ENCODE peak calls at places on chromosomes 1 and 21, in nine cellular contexts. X, U, G, T, B, O, L, M and A are unnamed samples. For H3K4me1, the result is how much of the 10 kb centered on the place peaks cover.

GRCh38 chr1:101293461-101294045 is 56.7 kb downstream of the S1PR1 start:
- DNase-seq in X (no peak), U (no peak), G (no peak), T (no peak), B (no peak), O (no peak), L (no peak), M (no peak), A (no peak)

GRCh38 chr1:201258763-201259230 is 24.5 kb upstream of the PKP1 start:
- DNase-seq in X (no peak), U (no peak), G (no peak), T (no peak), B (no peak), O (no peak), L (no peak), M (no peak), A (peak)

GRCh38 chr1:12528021-12528852 is 89.8 kb downstream of the DHRS3 start:
- DNase-seq in X (peak), U (peak), G (peak), T (peak), B (peak), O (no peak), L (peak), M (peak), A (no peak)

GRCh38 chr1:227428803-227429202 is 110.5 kb upstream of the CDC42BPA start:
- DNase-seq in X (no peak), U (peak), G (no peak), T (no peak), B (no peak), O (no peak), L (peak), M (no peak), A (no peak)

GRCh38 chr1:10402729-10403274 is 3.9 kb downstream of the PGD start:
- DNase-seq in X (no peak), U (no peak), G (no peak), T (no peak), B (no peak), O (no peak), L (no peak), M (no peak), A (no peak)

GRCh38 chr1:41496080-41497055 is 11.9 kb upstream of the EDN2 start:
- DNase-seq in X (no peak), U (peak), G (peak), T (peak), B (peak), O (no peak), L (peak), M (peak), A (peak)

GRCh38 chr1:245181123-245181522 is 26.3 kb downstream of the KIF26B start:
- DNase-seq in X (no peak), U (no peak), G (no peak), T (no peak), B (no peak), O (no peak), L (no peak), M (no peak), A (no peak)

GRCh38 chr1:209516771-209517471 is 66.6 kb upstream of the CAMK1G start:
- DNase-seq in X (no peak), U (no peak), G (no peak), T (no peak), B (no peak), O (no peak), L (no peak), M (no peak), A (peak)

GRCh38 chr1:38474738-38475623 is 384.6 kb downstream of the RRAGC start:
- DNase-seq in X (no peak), U (no peak), G (no peak), T (no peak), B (no peak), O (no peak), L (peak), M (no peak), A (no peak)

GRCh38 chr1:152110365-152110859 is 4.8 kb downstream of the TCHH start:
- DNase-seq in X (peak), U (no peak), G (no peak), T (no peak), B (no peak), O (no peak), L (no peak), M (no peak), A (no peak)

GRCh38 chr1:9413143-9413876 is 120.6 kb downstream of the SPSB1 start:
- DNase-seq in X (peak), U (peak), G (peak), T (peak), B (peak), O (peak), L (peak), M (peak), A (no peak)

GRCh38 chr1:186152227-186152944 is 222.7 kb downstream of the TPR start:
- DNase-seq in X (peak), U (no peak), G (no peak), T (no peak), B (no peak), O (no peak), L (no peak), M (no peak), A (no peak)

GRCh38 chr1:81208441-81208840 is 592.3 kb upstream of the ADGRL2 start:
- DNase-seq in X (no peak), U (no peak), G (no peak), T (no peak), B (no peak), O (no peak), L (no peak), M (no peak), A (no peak)

GRCh38 chr21:36744560-36745231 is 45.8 kb downstream of the SIM2 start:
- DNase-seq in X (no peak), U (peak), G (no peak), T (no peak), B (no peak), O (peak), L (no peak), M (no peak), A (no peak)

GRCh38 chr1:145884675-145885074 is 991 bp downstream of the ANKRD35 start:
- DNase-seq in X (no peak), U (no peak), G (no peak), T (no peak), B (no peak), O (no peak), L (no peak), M (no peak), A (no peak)

GRCh38 chr1:22452401-22452963 is 831 bp downstream of the ZBTB40 start:
- DNase-seq in X (no peak), U (no peak), G (peak), T (no peak), B (no peak), O (no peak), L (peak), M (no peak), A (peak)

GRCh38 chr1:235093685-235094592 is 34.7 kb downstream of the TOMM20 start:
- DNase-seq in X (peak), U (peak), G (peak), T (peak), B (peak), O (peak), L (peak), M (peak), A (no peak)

GRCh38 chr1:226722240-226722900 is 16.7 kb downstream of the ITPKB start:
- DNase-seq in X (no peak), U (no peak), G (no peak), T (no peak), B (no peak), O (no peak), L (no peak), M (no peak), A (no peak)

GRCh38 chr1:169427081-169427611 is at the start of gene CCDC181:
- DNase-seq in X (peak), U (peak), G (peak), T (no peak), B (peak), O (peak), L (peak), M (peak), A (peak)

GRCh38 chr1:151238467-151238739 is 16.1 kb upstream of the PSMD4 start:
- DNase-seq in X (no peak), U (no peak), G (no peak), T (no peak), B (no peak), O (peak), L (no peak), M (no peak), A (no peak)

GRCh38 chr21:27094182-27094948 is 127.5 kb upstream of the ADAMTS5 start:
- DNase-seq in X (no peak), U (no peak), G (no peak), T (no peak), B (no peak), O (no peak), L (no peak), M (no peak), A (no peak)

GRCh38 chr1:41151846-41152245 is 90.3 kb downstream of the SCMH1 start:
- DNase-seq in X (no peak), U (no peak), G (no peak), T (no peak), B (no peak), O (no peak), L (no peak), M (no peak), A (no peak)

GRCh38 chr1:56645663-56646330 is 683 bp downstream of the PRKAA2 start:
- DNase-seq in X (peak), U (peak), G (peak), T (no peak), B (no peak), O (peak), L (peak), M (peak), A (no peak)

GRCh38 chr1:241979071-241979470 is 19.8 kb downstream of the MAP1LC3C start:
- DNase-seq in X (no peak), U (no peak), G (no peak), T (no peak), B (no peak), O (no peak), L (no peak), M (no peak), A (no peak)

GRCh38 chr1:56644941-56645662 is at the start of gene PRKAA2:
- DNase-seq in X (peak), U (peak), G (peak), T (no peak), B (peak), O (peak), L (peak), M (peak), A (no peak)

GRCh38 chr1:182752077-182752826 is 37.3 kb upstream of the NPL start:
- DNase-seq in X (no peak), U (no peak), G (no peak), T (no peak), B (no peak), O (no peak), L (no peak), M (peak), A (peak)

GRCh38 chr1:98398649-98399048 is 262.9 kb upstream of the SNX7 start:
- DNase-seq in X (no peak), U (no peak), G (no peak), T (no peak), B (no peak), O (no peak), L (no peak), M (no peak), A (no peak)

GRCh38 chr1:82632164-82632563 is 831.4 kb downstream of the ADGRL2 start:
- DNase-seq in X (no peak), U (no peak), G (no peak), T (no peak), B (no peak), O (no peak), L (no peak), M (no peak), A (no peak)

GRCh38 chr1:246267896-246268295 is 239.2 kb downstream of the SMYD3 start:
- DNase-seq in X (no peak), U (no peak), G (no peak), T (no peak), B (no peak), O (no peak), L (no peak), M (no peak), A (no peak)

GRCh38 chr1:41322835-41323234 is 38.4 kb upstream of the FOXO6 start:
- DNase-seq in X (peak), U (peak), G (no peak), T (no peak), B (peak), O (peak), L (peak), M (no peak), A (peak)

GRCh38 chr1:180401999-180402398 is 100.4 kb downstream of the ACBD6 start:
- DNase-seq in X (no peak), U (no peak), G (no peak), T (no peak), B (no peak), O (no peak), L (no peak), M (no peak), A (no peak)

GRCh38 chr1:4637616-4638346 is 16.6 kb upstream of the AJAP1 start:
- DNase-seq in X (no peak), U (no peak), G (no peak), T (no peak), B (no peak), O (no peak), L (no peak), M (no peak), A (no peak)

GRCh38 chr21:29144736-29145353 is 14.4 kb downstream of the MAP3K7CL start:
- DNase-seq in X (no peak), U (no peak), G (no peak), T (no peak), B (no peak), O (no peak), L (no peak), M (no peak), A (no peak)
- H3K4me1 ChIP-seq in X (under half), U (under half), G (under half), T (under half), B (under half), O (under half), L (under half), M (under half), A (under half)

GRCh38 chr1:14954210-14954609 is 199.3 kb upstream of the TMEM51 start:
- DNase-seq in X (no peak), U (no peak), G (no peak), T (no peak), B (no peak), O (no peak), L (no peak), M (no peak), A (no peak)
- TF ChIP-seq EP300 in X (no peak), U (no peak), G (no peak), T (no peak), B (no peak), O (peak), L (no peak), M (no peak), A (no peak)

DNA sequence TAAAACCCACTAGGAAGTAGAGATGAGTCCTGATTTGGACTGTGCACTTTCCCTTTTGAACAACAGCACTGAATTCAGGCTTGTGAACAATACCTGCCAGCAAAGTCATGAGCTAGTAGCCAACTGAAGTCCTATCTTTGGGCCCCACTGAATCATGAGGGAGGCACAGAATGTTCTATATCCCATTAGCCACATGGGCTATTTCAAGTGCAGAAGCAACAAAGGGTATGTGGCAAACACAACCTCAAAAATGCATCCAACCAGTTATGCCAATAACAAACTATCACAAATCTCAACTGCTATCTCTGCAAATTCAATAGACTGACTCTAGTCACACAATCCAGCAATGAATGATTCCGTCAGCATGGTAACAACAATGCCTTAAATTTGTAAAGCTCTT is 276.0 kb downstream of the MRPL39 start:
- DNase-seq in X (no peak), U (no peak), G (no peak), T (no peak), B (no peak), O (no peak), L (no peak), M (no peak), A (no peak)
- TF ChIP-seq CTCF in X (no peak), U (no peak), G (no peak), T (no peak), B (no peak), O (no peak), L (no peak), M (no peak), A (no peak)

DNA sequence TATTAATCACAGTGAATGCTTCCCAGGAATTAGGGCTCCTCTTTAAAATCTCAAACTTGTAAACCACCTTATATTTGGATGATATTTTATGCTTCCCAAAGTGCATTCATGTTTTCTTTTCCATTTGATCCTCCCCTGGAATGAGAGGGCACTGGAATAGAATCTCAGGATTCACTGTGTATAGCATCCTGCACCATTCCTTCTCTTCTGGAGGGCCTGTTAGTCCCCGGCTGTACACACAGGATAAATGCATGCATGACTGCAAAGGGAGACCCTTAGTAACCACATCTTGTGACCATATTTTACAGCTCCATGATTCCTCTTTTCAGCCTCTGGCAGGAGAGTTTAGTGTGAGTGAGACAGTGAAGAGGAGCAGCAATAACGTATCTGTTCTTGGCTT is 40.8 kb downstream of the PROX1 start:
- DNase-seq in X (no peak), U (no peak), G (no peak), T (no peak), B (no peak), O (peak), L (no peak), M (no peak), A (no peak)
- H3K4me1 ChIP-seq in X (under half), U (under half), G (under half), T (under half), B (under half), O (under half), L (under half), M (under half), A (under half)

GRCh38 chr1:229273507-229274232 is 2.8 kb downstream of the RAB4A start:
- DNase-seq in X (no peak), U (peak), G (no peak), T (no peak), B (no peak), O (no peak), L (no peak), M (no peak), A (peak)

GRCh38 chr1:229272164-229273158 is 1.6 kb downstream of the RAB4A start:
- DNase-seq in X (no peak), U (no peak), G (no peak), T (no peak), B (no peak), O (no peak), L (no peak), M (no peak), A (peak)

GRCh38 chr1:229268505-229268904 is 2.4 kb upstream of the RAB4A start:
- DNase-seq in X (no peak), U (no peak), G (no peak), T (no peak), B (no peak), O (no peak), L (no peak), M (no peak), A (peak)

GRCh38 chr1:229270547-229271447 is at the start of gene RAB4A:
- DNase-seq in X (peak), U (peak), G (peak), T (peak), B (peak), O (peak), L (peak), M (peak), A (peak)

GRCh38 chr1:229271448-229272120 is 673 bp downstream of the RAB4A start:
- DNase-seq in X (no peak), U (peak), G (peak), T (no peak), B (peak), O (no peak), L (peak), M (no peak), A (peak)
- TF ChIP-seq EP300 in X (no peak), U (no peak), G (no peak), T (no peak), B (no peak), O (no peak), L (no peak), M (no peak), A (no peak)